ENCODE peak calls at places on chromosomes 11 and 22, in nine cellular contexts. One of them, this sample, is unnamed.

GRCh38 chr22:44357296-44357961 is 44.7 kb upstream of the SHISAL1 start:
- DNase-seq in mammary epithelial cell: no peak
- DNase-seq in DND-41: no peak
- DNase-seq in H1: no peak
- DNase-seq in SK-N-SH: no peak
- DNase-seq in astrocyte: no peak
- DNase-seq in neuronal stem cell: no peak
- DNase-seq in neural progenitor cell: peak
- DNase-seq in IMR-90: no peak
- DNase-seq in this sample: peak

GRCh38 chr22:31692186-31692886 is 30.3 kb upstream of the PISD start:
- DNase-seq in astrocyte: peak
- DNase-seq in IMR-90: peak
- DNase-seq in DND-41: no peak
- DNase-seq in SK-N-SH: no peak
- DNase-seq in H1: no peak
- DNase-seq in neural progenitor cell: no peak
- DNase-seq in neuronal stem cell: no peak
- DNase-seq in mammary epithelial cell: peak
- DNase-seq in this sample: no peak

GRCh38 chr11:67468509-67468834 is 579 bp downstream of the TMEM134 start:
- DNase-seq in SK-N-SH: no peak
- DNase-seq in IMR-90: no peak
- DNase-seq in DND-41: peak
- DNase-seq in H1: no peak
- DNase-seq in neural progenitor cell: peak
- DNase-seq in astrocyte: no peak
- DNase-seq in neuronal stem cell: no peak
- DNase-seq in mammary epithelial cell: no peak
- DNase-seq in this sample: no peak

GRCh38 chr22:33869946-33870345 is 50.3 kb downstream of the LARGE1 start:
- DNase-seq in DND-41: no peak
- DNase-seq in SK-N-SH: no peak
- DNase-seq in H1: no peak
- DNase-seq in astrocyte: no peak
- DNase-seq in mammary epithelial cell: no peak
- DNase-seq in neural progenitor cell: no peak
- DNase-seq in neuronal stem cell: no peak
- DNase-seq in IMR-90: peak
- DNase-seq in this sample: no peak

GRCh38 chr11:48043111-48043997 is 63.0 kb downstream of the PTPRJ start:
- DNase-seq in DND-41: peak
- DNase-seq in H1: no peak
- DNase-seq in neural progenitor cell: no peak
- DNase-seq in IMR-90: no peak
- DNase-seq in mammary epithelial cell: no peak
- DNase-seq in astrocyte: no peak
- DNase-seq in SK-N-SH: no peak
- DNase-seq in neuronal stem cell: no peak
- DNase-seq in this sample: no peak

GRCh38 chr11:66277475-66278391 is at the start of gene CNIH2:
- DNase-seq in SK-N-SH: peak
- DNase-seq in neural progenitor cell: peak
- DNase-seq in neuronal stem cell: no peak
- DNase-seq in mammary epithelial cell: no peak
- DNase-seq in H1: peak
- DNase-seq in astrocyte: no peak
- DNase-seq in DND-41: peak
- DNase-seq in IMR-90: no peak
- DNase-seq in this sample: peak

GRCh38 chr11:75014129-75014528 is 25.4 kb downstream of the NEU3 start:
- DNase-seq in SK-N-SH: no peak
- DNase-seq in IMR-90: peak
- DNase-seq in neuronal stem cell: no peak
- DNase-seq in DND-41: no peak
- DNase-seq in neural progenitor cell: no peak
- DNase-seq in astrocyte: peak
- DNase-seq in mammary epithelial cell: peak
- DNase-seq in H1: no peak
- DNase-seq in this sample: peak

GRCh38 chr11:61152816-61153592 is 8.2 kb downstream of the VPS37C start:
- DNase-seq in astrocyte: peak
- DNase-seq in SK-N-SH: no peak
- DNase-seq in H1: no peak
- DNase-seq in neural progenitor cell: no peak
- DNase-seq in mammary epithelial cell: peak
- DNase-seq in DND-41: no peak
- DNase-seq in IMR-90: peak
- DNase-seq in neuronal stem cell: no peak
- DNase-seq in this sample: no peak

GRCh38 chr22:39284983-39285382 is 34.4 kb downstream of the RPL3 start:
- DNase-seq in SK-N-SH: no peak
- DNase-seq in neuronal stem cell: no peak
- DNase-seq in mammary epithelial cell: no peak
- DNase-seq in astrocyte: no peak
- DNase-seq in neural progenitor cell: no peak
- DNase-seq in H1: no peak
- DNase-seq in IMR-90: no peak
- DNase-seq in DND-41: no peak
- DNase-seq in this sample: no peak

GRCh38 chr11:1181420-1181819 is 23.7 kb downstream of the MUC5AC start:
- DNase-seq in neural progenitor cell: no peak
- DNase-seq in neuronal stem cell: no peak
- DNase-seq in H1: no peak
- DNase-seq in DND-41: no peak
- DNase-seq in astrocyte: no peak
- DNase-seq in IMR-90: no peak
- DNase-seq in mammary epithelial cell: no peak
- DNase-seq in SK-N-SH: no peak
- DNase-seq in this sample: no peak

GRCh38 chr11:65429724-65430405 is 7.3 kb downstream of the NEAT1 start:
- DNase-seq in H1: no peak
- DNase-seq in mammary epithelial cell: peak
- DNase-seq in SK-N-SH: no peak
- DNase-seq in neuronal stem cell: no peak
- DNase-seq in neural progenitor cell: no peak
- DNase-seq in astrocyte: peak
- DNase-seq in DND-41: peak
- DNase-seq in IMR-90: peak
- DNase-seq in this sample: no peak

DNA sequence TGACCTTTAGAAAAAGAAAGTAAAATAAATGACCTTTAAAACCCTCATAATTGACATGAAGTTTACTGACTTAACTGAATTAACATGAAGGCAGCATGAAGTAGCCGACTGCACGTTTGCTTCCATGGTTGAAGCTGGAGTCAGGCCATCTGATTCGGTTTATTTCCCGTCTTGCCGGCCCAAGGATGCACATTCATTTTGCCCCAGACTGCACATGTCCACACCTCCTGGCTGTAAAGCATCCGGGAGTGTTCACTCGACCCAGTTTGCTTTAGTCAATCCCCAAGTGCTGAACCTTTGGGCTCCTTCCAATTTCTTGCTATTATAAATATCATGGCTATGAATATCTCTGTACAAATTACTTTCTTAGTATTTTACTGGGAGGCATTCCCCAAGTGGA is 17.7 kb upstream of the TUB start:
- DNase-seq in IMR-90: peak
- DNase-seq in SK-N-SH: no peak
- DNase-seq in H1: no peak
- DNase-seq in mammary epithelial cell: no peak
- DNase-seq in neural progenitor cell: no peak
- DNase-seq in DND-41: no peak
- DNase-seq in neuronal stem cell: no peak
- DNase-seq in astrocyte: no peak
- DNase-seq in this sample: no peak
- H3K4me2 ChIP-seq in IMR-90: peak
- H3K4me2 ChIP-seq in SK-N-SH: no peak
- H3K4me2 ChIP-seq in H1: no peak
- H3K4me2 ChIP-seq in mammary epithelial cell: no peak
- H3K4me2 ChIP-seq in neural progenitor cell: no peak
- H3K4me2 ChIP-seq in DND-41: no peak
- H3K4me2 ChIP-seq in neuronal stem cell: no peak
- H3K4me2 ChIP-seq in astrocyte: no peak
- H3K4me2 ChIP-seq in this sample: no peak

DNA sequence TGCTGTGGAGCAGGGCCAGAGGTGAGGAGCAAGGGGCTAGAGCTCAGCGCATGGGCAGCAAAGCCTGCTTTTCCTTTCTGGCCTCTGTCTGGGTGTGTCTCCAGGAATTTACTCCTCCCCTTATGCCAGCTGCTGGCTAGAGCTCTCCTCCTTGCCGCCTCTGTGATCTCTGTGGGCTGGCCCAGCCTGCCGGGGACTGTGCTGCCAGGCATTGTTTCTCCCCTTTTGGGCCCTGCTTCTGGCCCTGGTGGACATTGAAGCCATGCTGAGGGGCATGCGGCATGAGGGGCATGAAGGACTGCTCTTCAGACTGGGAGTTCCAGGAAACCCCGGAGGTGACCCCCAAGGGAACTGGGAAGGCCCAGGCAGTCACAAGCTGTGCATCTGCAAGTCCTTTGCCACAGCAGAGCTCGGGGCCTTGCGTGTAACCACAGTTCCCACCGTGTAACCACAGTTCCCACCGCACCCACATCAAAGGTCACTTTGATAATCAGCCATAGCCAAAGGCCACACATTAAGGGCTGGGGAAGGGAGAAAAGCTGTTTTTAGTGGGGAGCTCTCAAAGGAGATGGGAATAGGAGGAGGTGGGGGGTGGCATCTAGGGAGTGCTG is 62.1 kb downstream of the PPFIBP2 start:
- DNase-seq in SK-N-SH: peak
- DNase-seq in H1: no peak
- DNase-seq in astrocyte: no peak
- DNase-seq in DND-41: peak
- DNase-seq in mammary epithelial cell: no peak
- DNase-seq in IMR-90: no peak
- DNase-seq in neuronal stem cell: no peak
- DNase-seq in neural progenitor cell: no peak
- DNase-seq in this sample: peak
- H3K4me3 ChIP-seq in SK-N-SH: no peak
- H3K4me3 ChIP-seq in H1: no peak
- H3K4me3 ChIP-seq in astrocyte: no peak
- H3K4me3 ChIP-seq in DND-41: no peak
- H3K4me3 ChIP-seq in mammary epithelial cell: no peak
- H3K4me3 ChIP-seq in IMR-90: no peak
- H3K4me3 ChIP-seq in neuronal stem cell: no peak
- H3K4me3 ChIP-seq in neural progenitor cell: no peak
- H3K4me3 ChIP-seq in this sample: no peak

GRCh38 chr22:30320021-30320556 is 6.7 kb downstream of the TBC1D10A start:
- DNase-seq in neural progenitor cell: no peak
- DNase-seq in DND-41: no peak
- DNase-seq in mammary epithelial cell: no peak
- DNase-seq in SK-N-SH: no peak
- DNase-seq in IMR-90: no peak
- DNase-seq in neuronal stem cell: no peak
- DNase-seq in H1: no peak
- DNase-seq in astrocyte: no peak
- DNase-seq in this sample: no peak

GRCh38 chr22:30324008-30324730 is 2.6 kb downstream of the TBC1D10A start:
- DNase-seq in H1: no peak
- DNase-seq in neuronal stem cell: no peak
- DNase-seq in DND-41: peak
- DNase-seq in astrocyte: peak
- DNase-seq in mammary epithelial cell: no peak
- DNase-seq in IMR-90: peak
- DNase-seq in neural progenitor cell: no peak
- DNase-seq in SK-N-SH: no peak
- DNase-seq in this sample: no peak

GRCh38 chr22:30318773-30319419 is 7.8 kb downstream of the TBC1D10A start:
- DNase-seq in H1: no peak
- DNase-seq in SK-N-SH: no peak
- DNase-seq in neuronal stem cell: no peak
- DNase-seq in DND-41: no peak
- DNase-seq in astrocyte: peak
- DNase-seq in IMR-90: no peak
- DNase-seq in mammary epithelial cell: no peak
- DNase-seq in neural progenitor cell: peak
- DNase-seq in this sample: peak

GRCh38 chr22:30317778-30318177 is 9.0 kb downstream of the TBC1D10A start:
- DNase-seq in H1: no peak
- DNase-seq in DND-41: no peak
- DNase-seq in neuronal stem cell: no peak
- DNase-seq in SK-N-SH: no peak
- DNase-seq in mammary epithelial cell: no peak
- DNase-seq in IMR-90: no peak
- DNase-seq in neural progenitor cell: no peak
- DNase-seq in astrocyte: no peak
- DNase-seq in this sample: no peak

DNA sequence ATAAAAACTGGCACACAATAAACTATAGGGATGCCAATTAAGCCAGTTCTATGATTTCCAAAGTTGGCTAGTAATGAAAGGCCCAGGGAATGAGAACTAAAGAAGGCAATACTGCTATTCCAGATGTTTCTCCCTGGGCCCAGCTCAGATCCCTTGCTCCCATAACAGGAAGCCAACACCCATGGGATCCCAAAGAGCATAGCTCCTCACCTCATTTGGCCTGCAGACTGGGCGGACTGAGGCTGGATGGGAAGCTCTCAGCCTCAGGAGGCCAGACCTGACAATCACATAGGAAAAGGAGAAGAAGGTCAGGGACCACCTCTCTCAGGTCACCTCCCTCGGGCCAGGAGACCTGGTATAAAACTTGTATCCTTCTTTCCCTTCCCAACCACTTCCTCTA is 5.3 kb downstream of the TBC1D10A start:
- DNase-seq in neuronal stem cell: no peak
- DNase-seq in astrocyte: no peak
- DNase-seq in IMR-90: no peak
- DNase-seq in SK-N-SH: no peak
- DNase-seq in H1: no peak
- DNase-seq in mammary epithelial cell: no peak
- DNase-seq in neural progenitor cell: no peak
- DNase-seq in DND-41: no peak
- DNase-seq in this sample: no peak
- H3K4me2 ChIP-seq in neuronal stem cell: no peak
- H3K4me2 ChIP-seq in astrocyte: no peak
- H3K4me2 ChIP-seq in IMR-90: no peak
- H3K4me2 ChIP-seq in SK-N-SH: no peak
- H3K4me2 ChIP-seq in H1: no peak
- H3K4me2 ChIP-seq in mammary epithelial cell: no peak
- H3K4me2 ChIP-seq in neural progenitor cell: no peak
- H3K4me2 ChIP-seq in DND-41: no peak
- H3K4me2 ChIP-seq in this sample: no peak

GRCh38 chr11:72703281-72704008 is 29.2 kb upstream of the PDE2A start:
- DNase-seq in astrocyte: peak
- DNase-seq in neuronal stem cell: no peak
- DNase-seq in SK-N-SH: no peak
- DNase-seq in DND-41: no peak
- DNase-seq in mammary epithelial cell: no peak
- DNase-seq in neural progenitor cell: peak
- DNase-seq in H1: no peak
- DNase-seq in IMR-90: peak
- DNase-seq in this sample: no peak
- H3K4me3 ChIP-seq in astrocyte: no peak
- H3K4me3 ChIP-seq in neuronal stem cell: no peak
- H3K4me3 ChIP-seq in SK-N-SH: no peak
- H3K4me3 ChIP-seq in DND-41: no peak
- H3K4me3 ChIP-seq in mammary epithelial cell: no peak
- H3K4me3 ChIP-seq in neural progenitor cell: no peak
- H3K4me3 ChIP-seq in H1: no peak
- H3K4me3 ChIP-seq in IMR-90: no peak
- H3K4me3 ChIP-seq in this sample: no peak